ENCODE peak calls at places on chromosome 13, in ten cellular contexts. R is retina, Q is RPMI8226, C is memory B cell, I is GM04504, M is psoas muscle, S is DMS153, A is GM04503, K is coronary artery, L is hypothalamus. H is an unnamed sample.

GRCh38 chr13:27079421-27079958 is 92.1 kb downstream of the USP12 start:
- DNase-seq in R (no peak), Q (no peak), C (no peak), I (peak; percentile 35), M (no peak), S (no peak), A (peak; percentile 71), K (no peak), L (no peak), H (no peak)

GRCh38 chr13:105193026-105193425 is 1342.4 kb downstream of the EFNB2 start:
- DNase-seq in R (no peak), Q (no peak), C (no peak), I (no peak), M (no peak), S (no peak), A (no peak), K (no peak), L (no peak), H (no peak)

GRCh38 chr13:98848736-98849135 is 96.3 kb upstream of the SLC15A1 start:
- DNase-seq in R (no peak), Q (no peak), C (no peak), I (no peak), M (no peak), S (no peak), A (no peak), K (no peak), L (no peak), H (no peak)

GRCh38 chr13:23810842-23811241 is 78.4 kb downstream of the MIPEP start:
- DNase-seq in R (no peak), Q (peak; percentile 50), C (peak; percentile 26), I (no peak), M (no peak), S (no peak), A (no peak), K (no peak), L (no peak), H (no peak)

GRCh38 chr13:108281941-108282340 is 12.4 kb downstream of the TNFSF13B start:
- DNase-seq in R (no peak), Q (no peak), C (no peak), I (no peak), M (no peak), S (no peak), A (no peak), K (no peak), L (no peak), H (no peak)

GRCh38 chr13:23956106-23956505 is 58.8 kb upstream of the C1QTNF9B start:
- DNase-seq in R (no peak), Q (no peak), C (no peak), I (no peak), M (no peak), S (no peak), A (no peak), K (no peak), L (no peak), H (no peak)

GRCh38 chr13:42041684-42042035 is 6.8 kb upstream of the DGKH start:
- DNase-seq in R (peak; percentile 82), Q (peak; percentile 69), C (no peak), I (peak; percentile 44), M (peak; percentile 39), S (peak; percentile 8), A (no peak), K (peak; percentile 78), L (no peak), H (peak; percentile 18)

GRCh38 chr13:98990701-98991100 is 12.8 kb upstream of the DOCK9 start:
- DNase-seq in R (no peak), Q (no peak), C (no peak), I (no peak), M (no peak), S (no peak), A (no peak), K (no peak), L (no peak), H (no peak)

GRCh38 chr13:32150239-32150638 is 118.7 kb downstream of the FRY start:
- DNase-seq in R (no peak), Q (no peak), C (no peak), I (no peak), M (no peak), S (no peak), A (no peak), K (no peak), L (no peak), H (no peak)

GRCh38 chr13:51781246-51782022 is 22.5 kb downstream of the DHRS12 start:
- DNase-seq in R (no peak), Q (peak; percentile 18), C (no peak), I (no peak), M (no peak), S (no peak), A (no peak), K (no peak), L (no peak), H (no peak)

GRCh38 chr13:44273991-44274810 is 99.4 kb upstream of the SERP2 start:
- DNase-seq in R (no peak), Q (peak; percentile 60), C (peak; percentile 23), I (no peak), M (no peak), S (peak; percentile 62), A (no peak), K (peak; percentile 70), L (no peak), H (no peak)

GRCh38 chr13:21973437-21974125 is 302.7 kb downstream of the FGF9 start:
- DNase-seq in R (no peak), Q (no peak), C (no peak), I (no peak), M (no peak), S (no peak), A (no peak), K (no peak), L (no peak), H (no peak)

GRCh38 chr13:59531571-59532091 is 632.1 kb downstream of the DIAPH3 start:
- DNase-seq in R (no peak), Q (no peak), C (no peak), I (no peak), M (peak; percentile 67), S (peak; percentile 55), A (no peak), K (no peak), L (no peak), H (no peak)

GRCh38 chr13:48126944-48127814 is 32.3 kb upstream of the MED4 start:
- DNase-seq in R (peak; percentile 58), Q (peak; percentile 53), C (peak; percentile 38), I (peak; percentile 40), M (peak; percentile 60), S (peak; percentile 25), A (peak; percentile 36), K (peak; percentile 84), L (no peak), H (peak; percentile 26)

GRCh38 chr13:20814224-20814910 is 40.6 kb upstream of the EEF1AKMT1 start:
- DNase-seq in R (no peak), Q (no peak), C (no peak), I (peak; percentile 88), M (peak; percentile 90), S (no peak), A (peak; percentile 79), K (peak; percentile 94), L (no peak), H (peak; percentile 72)

GRCh38 chr13:50685491-50685890 is 158.0 kb downstream of the DLEU7 start:
- DNase-seq in R (peak; percentile 34), Q (peak; percentile 71), C (no peak), I (no peak), M (peak; percentile 47), S (peak; percentile 68), A (no peak), K (no peak), L (peak; percentile 14), H (no peak)

GRCh38 chr13:75486146-75486545 is 4.2 kb upstream of the TBC1D4 start:
- DNase-seq in R (no peak), Q (no peak), C (no peak), I (no peak), M (no peak), S (no peak), A (no peak), K (no peak), L (no peak), H (no peak)

GRCh38 chr13:79481685-79482052 is 714 bp downstream of the NDFIP2 start:
- DNase-seq in R (no peak), Q (peak; percentile 3), C (no peak), I (no peak), M (no peak), S (no peak), A (no peak), K (no peak), L (no peak), H (no peak)

GRCh38 chr13:111384441-111385181 is 64.2 kb downstream of the TEX29 start:
- DNase-seq in R (peak; percentile 89), Q (no peak), C (no peak), I (no peak), M (no peak), S (no peak), A (no peak), K (no peak), L (no peak), H (no peak)

GRCh38 chr13:34816543-34816942 is 125.5 kb upstream of the NBEA start:
- DNase-seq in R (no peak), Q (no peak), C (no peak), I (peak; percentile 53), M (no peak), S (no peak), A (peak; percentile 26), K (no peak), L (no peak), H (no peak)

GRCh38 chr13:35789335-35790166 is 313.1 kb upstream of the MAB21L1 start:
- DNase-seq in R (peak; percentile 77), Q (no peak), C (no peak), I (no peak), M (no peak), S (peak; percentile 33), A (no peak), K (no peak), L (no peak), H (no peak)

GRCh38 chr13:46797468-46798237 is 692 bp upstream of the ESD start:
- DNase-seq in R (no peak), Q (no peak), C (no peak), I (no peak), M (no peak), S (no peak), A (no peak), K (no peak), L (no peak), H (no peak)

GRCh38 chr13:78655906-78656305 is 3.0 kb downstream of the OBI1 start:
- DNase-seq in R (no peak), Q (no peak), C (no peak), I (no peak), M (no peak), S (no peak), A (no peak), K (no peak), L (no peak), H (no peak)

GRCh38 chr13:84641491-84641890 is 759.2 kb upstream of the SLITRK1 start:
- DNase-seq in R (no peak), Q (no peak), C (no peak), I (no peak), M (no peak), S (no peak), A (no peak), K (no peak), L (no peak), H (no peak)

GRCh38 chr13:110653271-110653670 is 37.9 kb downstream of the NAXD start:
- DNase-seq in R (no peak), Q (no peak), C (no peak), I (no peak), M (no peak), S (no peak), A (no peak), K (no peak), L (no peak), H (no peak)

GRCh38 chr13:44458313-44458975 is 84.8 kb downstream of the SERP2 start:
- DNase-seq in R (no peak), Q (no peak), C (no peak), I (no peak), M (no peak), S (no peak), A (no peak), K (no peak), L (no peak), H (no peak)